ENCODE peak calls at places on chromosome 7, in seven cellular contexts. T, L, S, V, J, Z and K are unnamed samples.

GRCh38 chr7:144738708-144739314 is 97.0 kb downstream of the TPK1 start:
- DNase-seq in T (no peak), L (peak; percentile 63), S (no peak), V (no peak), J (no peak), Z (no peak), K (no peak)

GRCh38 chr7:128105228-128106022 is 74.2 kb upstream of the LRRC4 start:
- DNase-seq in T (no peak), L (no peak), S (no peak), V (no peak), J (peak; percentile 20), Z (peak; percentile 66), K (no peak)

GRCh38 chr7:33221374-33221773 is 92.0 kb downstream of the BBS9 start:
- DNase-seq in T (no peak), L (no peak), S (no peak), V (no peak), J (no peak), Z (no peak), K (no peak)

GRCh38 chr7:133846203-133846945 is 280.8 kb upstream of the LRGUK start:
- DNase-seq in T (no peak), L (no peak), S (no peak), V (no peak), J (no peak), Z (no peak), K (peak; percentile 39)

GRCh38 chr7:4769753-4770152 is 5.7 kb upstream of the AP5Z1 start:
- DNase-seq in T (no peak), L (peak; percentile 60), S (no peak), V (no peak), J (no peak), Z (no peak), K (no peak)

GRCh38 chr7:115631782-115632181 is 398.8 kb downstream of the TFEC start:
- DNase-seq in T (no peak), L (no peak), S (no peak), V (no peak), J (no peak), Z (no peak), K (no peak)

GRCh38 chr7:154342971-154343633 is 290.9 kb downstream of the DPP6 start:
- DNase-seq in T (no peak), L (no peak), S (no peak), V (no peak), J (no peak), Z (no peak), K (no peak)

GRCh38 chr7:104275900-104276299 is 52.5 kb upstream of the LHFPL3 start:
- DNase-seq in T (no peak), L (no peak), S (no peak), V (no peak), J (no peak), Z (no peak), K (no peak)

GRCh38 chr7:22320416-22320815 is 36.5 kb downstream of the RAPGEF5 start:
- DNase-seq in T (no peak), L (no peak), S (no peak), V (no peak), J (no peak), Z (no peak), K (no peak)

GRCh38 chr7:145082366-145083240 is 246.8 kb upstream of the TPK1 start:
- DNase-seq in T (no peak), L (no peak), S (no peak), V (no peak), J (no peak), Z (no peak), K (no peak)

GRCh38 chr7:80165177-80165576 is 30.5 kb downstream of the GNAI1 start:
- DNase-seq in T (no peak), L (no peak), S (no peak), V (no peak), J (no peak), Z (no peak), K (no peak)

GRCh38 chr7:119421657-119422056 is 851.3 kb upstream of the KCND2 start:
- DNase-seq in T (no peak), L (no peak), S (no peak), V (no peak), J (no peak), Z (no peak), K (no peak)

GRCh38 chr7:131655866-131656265 is 99.4 kb upstream of the PODXL start:
- DNase-seq in T (no peak), L (no peak), S (no peak), V (no peak), J (no peak), Z (peak; percentile 39), K (no peak)

GRCh38 chr7:127799535-127800305 is 147.7 kb downstream of the SND1 start:
- DNase-seq in T (no peak), L (no peak), S (no peak), V (no peak), J (no peak), Z (no peak), K (no peak)

GRCh38 chr7:139735912-139736595 is 41.7 kb downstream of the HIPK2 start:
- DNase-seq in T (no peak), L (no peak), S (peak; percentile 25), V (no peak), J (no peak), Z (no peak), K (no peak)
- H3K4me1 ChIP-seq in T (peaks cover 12% of the 10 kb centered on the region), L (peaks cover 61% of the 10 kb centered on the region), S (peaks cover 99% of the 10 kb centered on the region), V (peaks cover 12% of the 10 kb centered on the region), J (peaks cover 68% of the 10 kb centered on the region), Z (no peaks in the 10 kb centered on the region), K (no peaks in the 10 kb centered on the region)

GRCh38 chr7:157021071-157021891 is 10.8 kb upstream of the MNX1 start:
- DNase-seq in T (no peak), L (no peak), S (no peak), V (no peak), J (no peak), Z (no peak), K (no peak)
- H3K4me3 ChIP-seq in T (no peak overlapping the region), L (no peak overlapping the region), S (no peak overlapping the region), V (no peak overlapping the region), J (peak overlapping the region; percentile 3), Z (peak overlapping the region; percentile 5), K (no peak overlapping the region)

DNA sequence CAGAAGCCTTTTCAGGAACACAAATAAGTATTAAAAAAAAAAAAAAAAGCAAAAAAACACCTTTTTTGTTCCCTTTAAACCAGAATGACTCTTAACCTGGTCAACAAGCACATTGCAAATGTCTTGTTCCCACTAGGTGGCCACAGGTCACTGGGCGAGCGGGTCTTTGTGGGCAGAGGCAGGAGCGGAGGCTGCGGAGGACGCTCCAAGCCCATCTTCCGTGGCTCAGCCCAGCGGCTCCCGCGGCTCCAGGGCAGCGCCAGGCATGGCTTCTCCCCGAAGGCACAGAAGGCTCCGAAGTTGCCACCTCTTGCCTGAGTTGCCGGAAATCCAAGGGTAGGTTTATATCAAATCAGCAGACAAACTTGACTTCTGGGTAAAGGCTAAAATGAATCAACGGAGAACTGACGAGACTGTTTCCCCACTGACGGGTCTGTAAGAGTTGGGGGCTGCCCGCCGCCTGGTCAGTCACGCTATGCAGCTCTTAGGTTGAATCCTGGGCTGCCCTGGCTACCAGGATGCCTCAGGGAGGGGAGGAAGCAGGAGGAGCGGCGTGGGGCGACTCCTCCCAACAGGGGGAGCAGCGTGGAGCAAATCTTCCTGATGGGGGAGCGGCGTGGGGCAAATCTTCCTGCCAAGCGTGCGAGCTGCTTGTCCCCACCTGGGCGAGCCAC is 144.5 kb downstream of the PTPRN2 start:
- DNase-seq in T (no peak), L (no peak), S (no peak), V (no peak), J (no peak), Z (no peak), K (no peak)
- H3K9me3 ChIP-seq in T (no peaks in the 10 kb centered on the region), L (peaks cover 6% of the 10 kb centered on the region), S (no peaks in the 10 kb centered on the region), V (no peaks in the 10 kb centered on the region), J (no peaks in the 10 kb centered on the region), Z (no peaks in the 10 kb centered on the region), K (no peaks in the 10 kb centered on the region)

GRCh38 chr7:116780966-116781365 is 81.4 kb upstream of the CAPZA2 start:
- DNase-seq in T (no peak), L (no peak), S (no peak), V (no peak), J (peak; percentile 48), Z (no peak), K (no peak)

GRCh38 chr7:116779921-116780320 is 82.5 kb upstream of the CAPZA2 start:
- DNase-seq in T (no peak), L (no peak), S (no peak), V (no peak), J (no peak), Z (no peak), K (no peak)

GRCh38 chr7:116779222-116779621 is 83.2 kb upstream of the CAPZA2 start:
- DNase-seq in T (no peak), L (no peak), S (no peak), V (no peak), J (no peak), Z (no peak), K (no peak)

GRCh38 chr7:116781584-116781983 is 80.8 kb upstream of the CAPZA2 start:
- DNase-seq in T (no peak), L (no peak), S (no peak), V (no peak), J (no peak), Z (no peak), K (no peak)

DNA sequence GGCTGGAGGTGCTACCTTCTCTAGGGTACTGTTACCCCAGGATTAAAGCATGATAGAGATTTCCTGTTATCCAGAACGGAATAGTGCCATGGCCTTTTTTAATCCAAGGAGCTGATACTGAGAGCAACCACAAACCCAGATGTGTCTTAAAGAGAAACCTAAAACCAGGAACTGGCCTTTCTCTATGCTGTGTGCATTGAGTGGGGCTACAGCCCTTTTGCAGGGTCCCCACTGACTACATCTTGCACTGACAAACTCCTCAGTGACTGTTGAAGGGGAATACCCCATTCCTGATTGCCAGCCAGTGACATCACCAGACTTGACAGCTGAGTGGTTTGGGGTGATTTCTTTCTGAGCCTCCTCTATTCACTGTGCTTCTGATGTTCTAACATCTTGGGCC is 81.9 kb upstream of the CAPZA2 start:
- DNase-seq in T (no peak), L (no peak), S (no peak), V (no peak), J (no peak), Z (no peak), K (no peak)
- H3K4me1 ChIP-seq in T (no peaks in the 10 kb centered on the region), L (peaks cover 30% of the 10 kb centered on the region), S (peaks cover 12% of the 10 kb centered on the region), V (no peaks in the 10 kb centered on the region), J (peaks cover 19% of the 10 kb centered on the region), Z (no peaks in the 10 kb centered on the region), K (peaks cover 18% of the 10 kb centered on the region)

GRCh38 chr7:19284596-19285300 is 139.5 kb upstream of the FERD3L start:
- DNase-seq in T (no peak), L (no peak), S (no peak), V (no peak), J (no peak), Z (no peak), K (no peak)
- H3K4me3 ChIP-seq in T (no peak overlapping the region), L (no peak overlapping the region), S (no peak overlapping the region), V (no peak overlapping the region), J (no peak overlapping the region), Z (no peak overlapping the region), K (no peak overlapping the region)

GRCh38 chr7:158073845-158074840 is 513.5 kb downstream of the PTPRN2 start:
- DNase-seq in T (no peak), L (no peak), S (no peak), V (no peak), J (no peak), Z (peak; percentile 53), K (no peak)

GRCh38 chr7:158076656-158077055 is 511.0 kb downstream of the PTPRN2 start:
- DNase-seq in T (no peak), L (no peak), S (no peak), V (no peak), J (no peak), Z (no peak), K (no peak)

GRCh38 chr7:158074896-158075632 is 512.6 kb downstream of the PTPRN2 start:
- DNase-seq in T (no peak), L (no peak), S (no peak), V (no peak), J (no peak), Z (peak; percentile 57), K (no peak)

GRCh38 chr7:158076215-158076614 is 511.4 kb downstream of the PTPRN2 start:
- DNase-seq in T (no peak), L (no peak), S (no peak), V (no peak), J (no peak), Z (no peak), K (no peak)

GRCh38 chr7:158075633-158076001 is 512.0 kb downstream of the PTPRN2 start:
- DNase-seq in T (no peak), L (no peak), S (no peak), V (no peak), J (no peak), Z (no peak), K (no peak)
- H3K9me3 ChIP-seq in T (no peaks in the 10 kb centered on the region), L (peaks cover 9% of the 10 kb centered on the region), S (no peaks in the 10 kb centered on the region), V (no peaks in the 10 kb centered on the region), J (no peaks in the 10 kb centered on the region), Z (no peaks in the 10 kb centered on the region), K (no peaks in the 10 kb centered on the region)